ENCODE peak calls at places on chromosomes 4 and X, in five cellular contexts. M, T, K, D and N are unnamed samples. For H3K36me3, the result is how much of the 10 kb centered on the place peaks cover.

GRCh38 chr4:169620846-169621228 is 459 bp downstream of the CLCN3 start:
- DNase-seq in M (peak), T (peak), K (peak), D (peak), N (peak)

GRCh38 chr4:148288448-148288847 is 153.8 kb downstream of the NR3C2 start:
- DNase-seq in M (no peak), T (no peak), K (peak), D (no peak), N (no peak)

GRCh38 chrX:1581132-1581531 is 10.3 kb upstream of the AKAP17A start:
- DNase-seq in M (peak), T (peak), K (peak), D (no peak), N (peak)

GRCh38 chr4:71520308-71520707 is 181.5 kb downstream of the SLC4A4 start:
- DNase-seq in M (no peak), T (no peak), K (no peak), D (no peak), N (no peak)

GRCh38 chr4:98516042-98516440 is 142.4 kb downstream of the TSPAN5 start:
- DNase-seq in M (no peak), T (peak), K (no peak), D (no peak), N (no peak)

GRCh38 chr4:95362906-95363578 is 185.7 kb downstream of the UNC5C start:
- DNase-seq in M (peak), T (peak), K (peak), D (no peak), N (peak)

GRCh38 chr4:137420901-137421384 is 111.4 kb downstream of the PCDH18 start:
- DNase-seq in M (no peak), T (no peak), K (no peak), D (no peak), N (no peak)

GRCh38 chrX:63657821-63658220 is 127.2 kb downstream of the ARHGEF9 start:
- DNase-seq in M (no peak), T (peak), K (no peak), D (no peak), N (no peak)

GRCh38 chr4:108794136-108794535 is 31.3 kb upstream of the ETNPPL start:
- DNase-seq in M (no peak), T (peak), K (no peak), D (no peak), N (no peak)

GRCh38 chr4:117664706-117665444 is 369.4 kb upstream of the NDST3 start:
- DNase-seq in M (no peak), T (no peak), K (no peak), D (no peak), N (no peak)

GRCh38 chr4:88746186-88746585 is 48.6 kb upstream of the NAP1L5 start:
- DNase-seq in M (no peak), T (no peak), K (no peak), D (no peak), N (no peak)
- H3K4me3 ChIP-seq in M (no peak), T (no peak), K (no peak), D (no peak), N (no peak)

DNA sequence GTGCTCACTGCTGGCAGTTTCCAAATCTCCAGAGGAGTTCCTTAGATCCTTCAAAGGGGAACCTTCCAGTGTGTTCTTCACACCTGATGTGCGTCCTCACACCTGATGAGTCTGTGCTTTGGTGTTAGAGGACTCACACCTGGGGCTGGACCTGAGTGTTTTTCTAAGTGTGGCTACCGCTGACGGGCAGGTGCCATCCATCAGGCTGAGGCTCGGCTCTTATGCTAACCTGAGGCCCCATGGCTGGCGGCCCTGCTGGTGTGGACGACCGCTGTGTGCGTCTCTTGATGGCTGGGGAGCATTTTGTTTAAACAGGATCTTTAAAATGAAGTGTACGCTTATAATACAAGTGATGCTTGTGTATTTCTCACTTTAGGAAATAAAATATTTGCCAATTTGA is 28.4 kb downstream of the PCGF3 start:
- DNase-seq in M (no peak), T (no peak), K (no peak), D (no peak), N (no peak)
- H3K36me3 ChIP-seq in M (under half), T (half or more), K (half or more), D (under half), N (under half)

DNA sequence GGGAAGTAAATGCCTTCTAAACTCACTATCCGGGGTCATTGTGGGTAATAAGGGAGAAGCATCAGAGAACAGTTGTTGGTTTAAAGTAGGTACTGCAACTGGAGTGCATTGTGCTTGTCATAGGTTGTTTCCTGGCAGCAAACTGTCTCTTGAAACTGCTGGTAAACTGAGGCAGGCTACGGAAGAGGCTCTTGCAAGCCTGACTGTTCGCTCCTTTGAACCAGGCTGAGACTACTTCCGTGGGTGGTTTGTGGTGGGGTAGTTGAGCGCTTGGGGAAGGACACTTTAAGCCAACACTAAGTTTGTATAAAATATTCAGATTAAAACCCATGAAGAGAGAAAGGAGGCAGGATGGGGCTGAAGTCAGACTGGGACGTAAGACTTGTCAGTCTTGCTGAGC is 45.2 kb upstream of the WDR1 start:
- DNase-seq in M (no peak), T (no peak), K (no peak), D (no peak), N (no peak)
- H3K4me3 ChIP-seq in M (no peak), T (no peak), K (no peak), D (no peak), N (no peak)

DNA sequence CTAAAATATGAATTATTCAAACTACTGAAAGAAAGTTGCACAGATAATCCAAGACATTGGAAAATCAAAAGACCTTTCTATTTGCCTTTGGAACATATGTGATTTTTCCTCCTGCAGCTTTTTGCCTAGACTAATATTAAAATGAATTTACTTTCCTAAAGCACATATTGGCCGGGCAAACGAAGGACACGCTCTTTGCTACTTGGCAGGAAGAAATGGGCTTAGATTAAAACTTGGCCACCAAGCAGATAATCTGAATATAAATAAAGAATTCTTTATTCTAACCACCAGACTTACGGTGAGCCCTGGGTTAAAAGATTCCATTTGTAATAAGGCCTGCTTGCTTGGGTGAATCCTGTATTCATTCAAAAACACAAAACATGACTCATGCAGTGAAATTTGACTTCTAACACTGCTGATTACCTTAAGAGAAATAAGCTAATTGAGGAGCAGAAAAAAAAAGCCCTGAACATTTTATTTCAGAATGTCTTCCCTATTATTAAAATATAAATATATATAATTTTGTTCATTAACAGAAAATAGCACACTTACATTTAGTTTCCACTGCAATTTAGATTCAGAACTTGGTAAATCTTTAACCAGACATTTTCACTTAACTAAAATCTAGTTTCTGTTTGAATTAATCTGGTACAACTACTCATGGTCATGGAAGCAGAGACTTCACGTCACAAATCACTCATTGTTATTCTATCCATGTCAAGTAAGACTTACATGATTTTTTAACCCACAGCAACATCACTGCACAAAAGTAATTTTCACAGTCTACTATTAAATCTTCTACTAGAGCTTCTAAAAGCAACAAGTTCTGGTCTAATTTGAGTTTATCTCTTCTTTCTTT is 116.1 kb upstream of the PLAC1 start:
- DNase-seq in M (no peak), T (no peak), K (no peak), D (no peak), N (no peak)
- H3K36me3 ChIP-seq in M (under half), T (under half), K (under half), D (under half), N (under half)

GRCh38 chrX:72258174-72258573 is 18.9 kb downstream of the RPS4X start:
- DNase-seq in M (no peak), T (peak), K (peak), D (no peak), N (no peak)

GRCh38 chrX:72254835-72255234 is 16.0 kb upstream of the ERCC6L start:
- DNase-seq in M (no peak), T (no peak), K (peak), D (no peak), N (peak)

GRCh38 chrX:72255445-72255844 is 16.6 kb upstream of the ERCC6L start:
- DNase-seq in M (no peak), T (no peak), K (no peak), D (no peak), N (peak)

GRCh38 chrX:72253686-72254085 is 14.9 kb upstream of the ERCC6L start:
- DNase-seq in M (no peak), T (no peak), K (no peak), D (no peak), N (no peak)

DNA sequence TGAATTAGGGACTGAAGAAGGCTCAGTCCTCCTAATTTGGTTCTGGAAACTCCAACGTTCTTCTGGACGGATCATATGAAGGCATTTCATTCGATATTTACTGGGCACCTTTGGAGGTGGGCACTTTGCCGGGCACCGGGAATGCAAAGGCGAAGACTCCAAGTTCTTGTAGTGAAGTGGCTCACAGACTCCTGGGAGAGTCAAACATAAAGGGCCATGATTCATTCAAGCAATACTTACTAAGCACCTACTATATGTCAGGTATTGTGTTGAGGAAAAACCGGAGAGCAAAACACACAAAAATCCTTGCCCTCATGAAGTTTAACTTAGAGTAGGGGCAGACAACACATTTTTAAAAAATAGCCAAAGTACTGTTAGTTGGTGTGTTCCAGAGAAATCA is 17.0 kb upstream of the ERCC6L start:
- DNase-seq in M (no peak), T (no peak), K (no peak), D (no peak), N (no peak)
- H3K4me3 ChIP-seq in M (no peak), T (no peak), K (no peak), D (no peak), N (no peak)

DNA sequence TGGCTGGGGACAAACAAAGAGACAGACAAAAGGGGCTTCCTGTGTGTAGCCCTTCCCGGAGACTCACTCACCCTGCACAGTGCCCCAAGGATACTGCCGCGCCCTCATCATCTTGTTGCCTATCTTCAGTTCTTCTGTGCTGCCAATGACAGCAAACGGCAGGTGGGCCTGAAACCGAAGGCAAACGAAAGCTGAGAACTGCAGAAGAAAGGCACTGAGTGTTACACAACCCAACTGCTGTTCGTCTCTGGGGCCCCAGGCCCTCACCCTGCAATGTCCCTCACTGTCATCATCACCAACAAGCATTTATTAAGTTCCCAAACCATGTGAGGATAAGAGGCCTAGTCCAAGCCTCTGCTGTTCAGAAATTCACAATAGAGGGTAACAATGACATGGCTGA is 34.4 kb upstream of the NKRF start:
- DNase-seq in M (peak), T (no peak), K (no peak), D (no peak), N (no peak)
- H3K36me3 ChIP-seq in M (under half), T (under half), K (under half), D (under half), N (under half)

DNA sequence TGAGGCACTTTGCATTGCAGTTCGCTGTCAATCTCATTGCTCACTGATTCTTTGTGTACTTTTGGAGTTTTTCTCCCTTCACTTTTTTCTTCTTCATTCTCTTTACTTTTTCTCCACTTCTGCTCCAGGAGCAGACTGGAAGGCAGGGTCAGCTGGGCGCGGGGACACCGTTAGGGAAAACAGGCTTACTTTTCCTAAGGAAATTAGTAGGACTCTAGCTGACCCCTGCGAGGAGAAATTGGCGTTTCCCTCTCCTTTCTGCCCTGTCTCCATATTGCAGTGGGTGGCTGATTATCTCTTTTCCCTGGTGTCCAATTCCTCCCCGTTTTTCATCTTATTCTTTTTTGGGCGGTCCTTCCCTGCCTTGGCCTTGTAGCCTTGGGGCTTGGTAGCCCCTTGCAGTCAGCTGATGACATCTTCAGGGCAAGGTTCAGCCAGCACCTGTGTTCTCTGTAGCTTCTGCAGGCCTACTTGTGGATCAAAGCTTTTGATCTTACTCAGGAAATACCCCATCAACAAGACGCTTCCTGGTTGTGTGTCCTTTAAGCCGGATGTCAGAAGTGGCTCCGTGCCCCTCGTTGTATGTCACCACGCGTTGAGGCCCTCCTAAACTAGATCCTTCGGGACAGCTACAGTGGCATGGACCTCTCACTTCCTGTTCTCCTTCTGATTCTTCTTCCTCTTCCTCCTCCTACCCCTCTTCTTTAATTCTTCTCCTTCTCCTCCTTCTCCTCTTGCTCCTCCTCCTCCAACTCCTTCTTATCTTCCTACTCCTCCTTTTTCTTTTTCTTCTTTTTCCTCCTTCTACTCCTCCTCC is 36.1 kb downstream of the NBDY start:
- DNase-seq in M (peak), T (no peak), K (no peak), D (no peak), N (peak)
- H3K4me3 ChIP-seq in M (peak), T (no peak), K (no peak), D (no peak), N (no peak)

GRCh38 chr4:4421356-4421755 is 34.5 kb downstream of the NSG1 start:
- DNase-seq in M (no peak), T (no peak), K (no peak), D (no peak), N (no peak)

GRCh38 chr4:4424499-4425115 is 37.7 kb downstream of the NSG1 start:
- DNase-seq in M (no peak), T (no peak), K (no peak), D (no peak), N (no peak)

GRCh38 chr4:4423706-4424498 is 37.0 kb downstream of the NSG1 start:
- DNase-seq in M (no peak), T (no peak), K (no peak), D (no peak), N (peak)

GRCh38 chr4:4425119-4425690 is 38.3 kb downstream of the NSG1 start:
- DNase-seq in M (no peak), T (no peak), K (no peak), D (no peak), N (no peak)

DNA sequence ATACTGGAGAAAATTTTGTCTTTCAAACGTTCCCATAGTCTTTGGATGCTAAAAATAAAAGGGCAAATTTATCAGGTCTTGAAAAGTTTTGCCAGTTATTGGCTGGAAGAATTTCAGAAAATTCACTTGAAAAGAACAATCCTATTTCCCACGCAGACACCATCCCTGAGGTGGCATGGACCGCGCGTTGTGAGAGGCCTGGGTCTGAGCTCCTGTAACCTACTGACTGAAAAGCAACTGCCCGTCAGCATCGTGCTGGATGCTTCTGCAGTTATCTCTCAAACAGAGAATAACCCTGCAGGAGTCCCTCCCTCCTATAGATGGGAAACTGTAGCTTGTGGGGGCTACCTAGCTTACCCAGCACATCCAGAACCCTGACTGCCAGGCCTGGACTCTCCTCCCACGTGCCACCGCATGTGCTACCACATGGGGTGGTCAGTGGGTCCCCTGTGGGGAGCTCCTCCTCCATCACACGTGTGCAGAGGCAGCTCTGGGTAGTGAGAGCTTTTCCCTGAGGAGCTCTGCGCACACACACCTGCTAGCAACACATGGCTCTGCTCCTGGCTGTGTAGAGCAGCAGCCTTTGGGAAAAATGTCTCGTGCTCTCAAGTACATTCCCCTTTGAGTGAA is 36.1 kb downstream of the NSG1 start:
- DNase-seq in M (no peak), T (no peak), K (no peak), D (no peak), N (no peak)
- H3K36me3 ChIP-seq in M (under half), T (under half), K (under half), D (under half), N (under half)

GRCh38 chr4:41866799-41867677 is 68.2 kb upstream of the TMEM33 start:
- DNase-seq in M (no peak), T (no peak), K (no peak), D (no peak), N (peak)
- H3K4me3 ChIP-seq in M (no peak), T (no peak), K (no peak), D (no peak), N (no peak)